ENCODE peak calls at places on chromosomes 5 and 9, in five cellular contexts. M is brain microvascular endothelial cell, K is cardiac muscle cell, Z is adrenal gland, P is uterus. T is an unnamed sample.

GRCh38 chr5:66561366-66561990 is 34.7 kb upstream of the MAST4 start:
- DNase-seq in P (no peak), K (no peak), Z (no peak), M (no peak), T (no peak)

GRCh38 chr9:20754556-20754955 is 70.5 kb downstream of the FOCAD start:
- DNase-seq in M (no peak), K (no peak), P (no peak), Z (no peak), T (no peak)

GRCh38 chr5:2997179-2997578 is 245.7 kb upstream of the IRX2 start:
- DNase-seq in K (peak), M (no peak), Z (no peak), P (no peak), T (no peak)

GRCh38 chr9:95383198-95383673 is 65.7 kb upstream of the FANCC start:
- DNase-seq in M (peak), K (no peak), P (no peak), Z (no peak), T (no peak)

GRCh38 chr5:110386782-110387181 is 339.7 kb downstream of the TMEM232 start:
- DNase-seq in K (no peak), Z (no peak), M (peak), P (no peak), T (no peak)

GRCh38 chr5:81817086-81817485 is 66.2 kb upstream of the SSBP2 start:
- DNase-seq in Z (no peak), P (no peak), M (no peak), K (no peak), T (no peak)

GRCh38 chr5:5141625-5142527 is 1.7 kb downstream of the ADAMTS16 start:
- DNase-seq in Z (peak), M (peak), P (peak), K (peak), T (no peak)

GRCh38 chr9:107548298-107549142 is 59.0 kb upstream of the KLF4 start:
- DNase-seq in P (peak), M (peak), Z (peak), K (no peak), T (no peak)

GRCh38 chr9:137305060-137305787 is 3.2 kb upstream of the NRARP start:
- DNase-seq in M (peak), P (peak), K (peak), Z (peak), T (peak)

GRCh38 chr9:116417464-116417863 is 263.9 kb downstream of the PAPPA start:
- DNase-seq in M (no peak), K (no peak), P (no peak), Z (no peak), T (no peak)

GRCh38 chr9:129355641-129356040 is 177.6 kb upstream of the IER5L start:
- DNase-seq in P (no peak), M (no peak), Z (no peak), K (no peak), T (no peak)

GRCh38 chr5:40879163-40879942 is 29.9 kb upstream of the C7 start:
- DNase-seq in M (no peak), K (peak), P (no peak), Z (no peak), T (no peak)
- TF ChIP-seq CTCF in M (peak), K (peak), P (peak), Z (peak), T (peak)

DNA sequence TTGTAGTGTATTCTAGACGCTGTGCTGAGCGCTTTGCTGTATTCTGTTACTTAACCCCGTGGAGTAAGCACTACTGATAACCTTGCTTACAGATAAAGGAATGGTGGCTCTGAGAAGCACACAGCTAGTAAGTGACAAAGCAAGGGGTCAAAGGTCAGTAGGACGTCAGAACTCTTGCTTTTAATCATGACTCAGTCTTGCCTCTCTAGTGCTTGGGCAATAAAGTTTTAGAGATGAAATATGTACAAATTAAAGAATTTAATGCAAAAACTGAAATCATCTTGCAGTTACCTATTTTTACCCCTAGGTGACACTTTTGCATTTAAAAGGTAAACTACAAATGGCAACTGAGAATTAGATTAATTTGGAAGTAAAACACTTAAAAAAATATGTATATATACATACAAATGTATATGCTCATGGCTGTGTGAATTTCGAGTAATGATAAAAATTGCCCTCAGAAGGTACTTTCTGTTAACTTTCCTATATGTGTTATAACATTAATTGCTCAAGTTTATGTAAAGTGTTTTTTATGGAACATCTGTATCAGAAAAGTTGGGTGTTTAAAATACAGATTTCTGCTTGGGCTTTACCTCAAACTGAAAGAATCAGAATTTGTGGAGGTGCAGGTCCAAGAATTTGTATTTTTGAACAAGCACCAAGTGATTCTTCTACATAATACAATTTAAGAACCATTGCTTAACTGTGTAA is 175.1 kb upstream of the DAB2 start:
- DNase-seq in K (peak), M (peak), P (no peak), Z (peak), T (no peak)
- TF ChIP-seq CTCF in K (peak), M (peak), P (peak), Z (peak), T (peak)

GRCh38 chr9:127417130-127418036 is 6.8 kb upstream of the ZNF79 start:
- DNase-seq in Z (no peak), P (no peak), K (no peak), M (no peak), T (no peak)

GRCh38 chr9:127415657-127416056 is 8.5 kb upstream of the ZNF79 start:
- DNase-seq in Z (no peak), K (no peak), P (no peak), M (no peak), T (no peak)

GRCh38 chr9:127419306-127419705 is 4.9 kb upstream of the ZNF79 start:
- DNase-seq in P (no peak), K (no peak), M (no peak), Z (no peak), T (no peak)

GRCh38 chr9:127415158-127415557 is 9.0 kb upstream of the ZNF79 start:
- DNase-seq in M (no peak), P (no peak), Z (no peak), K (no peak), T (no peak)

GRCh38 chr9:127418037-127418471 is 6.1 kb upstream of the ZNF79 start:
- DNase-seq in P (no peak), K (peak), Z (peak), M (no peak), T (no peak)
- TF ChIP-seq CTCF in P (no peak), K (no peak), Z (no peak), M (peak), T (peak)

GRCh38 chr9:101566904-101567724 is 27.7 kb downstream of the PPP3R2 start:
- DNase-seq in Z (peak), K (no peak), P (no peak), M (peak), T (no peak)
- TF ChIP-seq CTCF in Z (peak), K (peak), P (no peak), M (peak), T (peak)

GRCh38 chr5:144209421-144209820 is 38.7 kb downstream of the KCTD16 start:
- DNase-seq in Z (no peak), P (no peak), M (no peak), K (no peak), T (no peak)

GRCh38 chr5:144206136-144206535 is 35.5 kb downstream of the KCTD16 start:
- DNase-seq in M (no peak), K (no peak), P (no peak), Z (no peak), T (no peak)

GRCh38 chr5:144203750-144204596 is 33.3 kb downstream of the KCTD16 start:
- DNase-seq in P (peak), M (peak), Z (peak), K (peak), T (no peak)

GRCh38 chr5:144205141-144205551 is 34.5 kb downstream of the KCTD16 start:
- DNase-seq in P (peak), K (peak), Z (no peak), M (peak), T (peak)

GRCh38 chr5:144207875-144208444 is 37.3 kb downstream of the KCTD16 start:
- DNase-seq in Z (no peak), M (no peak), K (no peak), P (no peak), T (no peak)
- TF ChIP-seq CTCF in Z (no peak), M (no peak), K (no peak), P (no peak), T (no peak)

DNA sequence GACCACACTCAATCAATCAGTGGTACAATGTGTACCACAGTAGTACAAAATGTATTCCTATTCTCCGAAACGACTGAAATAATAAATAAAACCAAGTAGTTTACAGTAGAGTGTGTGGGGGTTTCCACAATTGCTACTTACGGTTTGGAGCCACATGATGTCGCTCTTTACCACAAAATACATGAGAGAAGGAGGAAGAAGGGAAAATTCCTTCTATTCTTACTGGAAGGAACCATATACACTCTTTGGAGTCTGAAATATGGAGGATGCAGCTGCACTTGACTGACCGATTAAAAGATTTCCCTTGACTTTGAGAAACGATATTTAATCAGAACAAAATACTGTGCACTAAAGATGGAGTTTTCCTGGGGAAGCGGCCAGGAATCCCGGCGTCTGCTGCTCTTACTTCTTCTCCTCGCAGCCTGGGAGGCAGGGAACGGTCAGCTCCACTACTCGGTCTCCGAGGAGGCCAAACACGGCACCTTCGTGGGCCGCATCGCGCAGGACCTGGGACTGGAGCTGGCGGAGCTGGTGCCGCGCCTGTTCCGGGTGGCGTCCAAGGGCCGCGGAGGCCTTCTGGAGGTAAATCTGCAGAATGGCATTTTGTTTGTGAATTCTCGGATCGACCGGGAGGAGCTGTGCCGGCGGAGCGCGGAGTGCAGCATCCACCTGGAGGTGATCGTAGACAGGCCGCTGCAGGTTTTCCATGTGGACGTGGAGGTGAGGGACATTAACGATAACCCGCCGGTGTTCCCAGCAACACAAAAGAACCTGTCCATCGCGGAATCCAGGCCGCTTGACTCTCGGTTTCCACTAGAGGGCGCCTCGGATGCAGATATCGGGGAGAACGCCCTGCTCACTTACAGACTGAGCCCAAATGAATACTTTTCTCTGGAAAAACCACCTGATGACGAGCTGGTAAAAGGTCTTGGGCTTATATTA is at the start of gene PCDHA4:
- DNase-seq in M (no peak), P (peak), K (peak), Z (no peak), T (peak)
- TF ChIP-seq CTCF in M (peak), P (peak), K (peak), Z (no peak), T (peak)

GRCh38 chr5:116288524-116288923 is 203.7 kb downstream of the COMMD10 start:
- DNase-seq in M (no peak), P (no peak), Z (no peak), K (no peak), T (no peak)

GRCh38 chr5:116291271-116291670 is 206.4 kb downstream of the COMMD10 start:
- DNase-seq in M (no peak), K (no peak), P (no peak), Z (no peak), T (no peak)

DNA sequence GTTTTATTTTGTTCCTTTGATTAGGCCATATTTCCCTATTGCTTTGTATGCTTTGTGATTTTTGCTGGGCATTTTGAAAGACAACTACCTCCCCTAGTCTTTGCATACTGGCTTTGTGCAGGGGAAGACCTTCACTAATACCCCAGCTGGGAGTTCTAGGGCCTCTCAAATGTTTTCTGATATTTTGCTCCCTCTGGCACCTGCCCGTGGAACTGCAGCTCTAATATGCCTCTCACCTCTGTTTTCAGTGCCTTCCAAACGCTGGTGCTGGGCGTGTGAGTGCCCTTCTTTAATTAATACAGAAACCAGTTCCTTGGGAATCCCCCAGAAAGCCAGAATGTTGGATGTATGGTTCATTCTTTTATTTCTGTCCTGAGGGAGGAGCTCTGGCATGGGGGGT is 204.5 kb downstream of the COMMD10 start:
- DNase-seq in P (no peak), K (no peak), M (no peak), Z (no peak), T (no peak)
- TF ChIP-seq CTCF in P (no peak), K (no peak), M (peak), Z (no peak), T (no peak)

GRCh38 chr9:16825364-16825763 is 45.1 kb downstream of the BNC2 start:
- DNase-seq in P (no peak), M (no peak), K (no peak), Z (no peak), T (no peak)

GRCh38 chr9:16825971-16826370 is 44.5 kb downstream of the BNC2 start:
- DNase-seq in M (peak), K (no peak), Z (no peak), P (no peak), T (no peak)

GRCh38 chr9:16821344-16821743 is 49.1 kb downstream of the BNC2 start:
- DNase-seq in M (no peak), Z (no peak), P (no peak), K (no peak), T (no peak)

GRCh38 chr9:16828335-16829281 is 41.9 kb downstream of the BNC2 start:
- DNase-seq in K (peak), Z (no peak), M (peak), P (peak), T (peak)

DNA sequence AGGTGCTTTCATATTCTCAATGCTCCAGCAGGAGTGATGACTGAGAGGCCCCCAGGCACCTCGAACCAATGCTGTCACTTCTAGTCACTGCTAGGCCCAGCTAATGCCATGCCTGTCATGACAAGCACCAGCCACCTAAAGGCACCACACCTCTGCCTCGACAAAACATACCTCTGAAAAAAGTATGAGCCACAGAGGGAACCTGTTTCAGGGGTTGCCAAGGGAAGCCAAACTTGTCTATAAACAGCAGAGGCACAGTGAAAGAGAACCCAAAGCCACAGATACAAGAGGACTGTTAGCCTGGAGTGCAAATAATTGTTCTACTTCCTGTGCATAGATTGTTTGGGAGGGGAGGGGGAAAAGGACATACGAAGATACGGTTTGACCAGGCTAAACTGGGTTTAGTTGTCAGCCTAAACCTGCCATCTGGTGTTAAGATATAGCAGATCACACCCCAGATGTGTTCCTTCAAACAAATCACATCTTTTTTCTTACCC is 45.9 kb downstream of the BNC2 start:
- DNase-seq in Z (no peak), M (peak), K (no peak), P (no peak), T (no peak)
- TF ChIP-seq CTCF in Z (no peak), M (no peak), K (no peak), P (no peak), T (peak)

DNA sequence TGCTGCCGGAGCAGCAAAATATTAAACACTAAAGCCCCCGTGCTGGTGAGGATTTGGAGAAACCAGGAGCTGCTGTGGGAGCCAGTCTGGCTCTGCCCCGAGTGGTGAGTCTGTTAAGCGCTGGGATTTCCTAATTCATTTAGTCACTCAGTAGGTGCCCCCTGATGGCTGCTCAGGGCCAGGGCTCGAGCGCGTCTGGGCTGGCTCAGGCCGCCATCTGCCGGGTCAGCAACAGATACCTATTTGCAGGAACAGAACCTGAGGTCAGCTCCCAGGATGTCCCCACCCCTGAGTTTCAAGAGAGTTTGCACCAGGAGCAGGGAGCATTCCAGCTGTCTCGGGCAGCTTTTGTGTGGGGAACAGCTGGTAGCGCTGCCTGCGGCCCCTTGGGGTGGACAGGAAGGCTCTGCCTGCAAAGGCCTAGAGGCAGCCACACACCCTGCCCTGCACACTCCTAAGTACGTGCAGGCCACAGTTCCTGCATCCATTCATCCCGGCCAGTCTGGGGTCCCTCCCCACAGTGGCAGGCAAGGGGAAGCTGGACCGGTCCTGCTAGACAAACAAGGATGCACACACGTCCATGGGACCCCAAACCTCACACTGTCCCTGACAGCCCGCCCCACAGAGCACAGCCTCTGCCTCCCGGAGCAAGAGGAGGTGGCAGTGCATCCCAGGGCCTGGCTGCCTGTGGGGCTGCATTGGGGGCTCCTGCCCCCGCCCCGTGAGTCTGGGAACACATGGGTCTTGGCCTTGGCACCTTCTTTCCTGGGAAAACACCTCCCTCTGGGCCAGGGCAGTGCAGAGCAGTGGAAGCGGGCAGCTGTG is 83.7 kb downstream of the ADAMTS2 start:
- DNase-seq in P (peak), M (no peak), K (peak), Z (no peak), T (peak)
- TF ChIP-seq CTCF in P (no peak), M (peak), K (peak), Z (no peak), T (peak)

GRCh38 chr9:88387733-88388202 is 476 bp upstream of the SPIN1 start:
- DNase-seq in K (peak), P (peak), M (peak), Z (peak), T (peak)

GRCh38 chr9:88390371-88390990 is 2.2 kb downstream of the SPIN1 start:
- DNase-seq in M (no peak), K (no peak), P (no peak), Z (no peak), T (no peak)

GRCh38 chr9:88388203-88388885 is at the start of gene SPIN1:
- DNase-seq in P (peak), K (peak), M (peak), Z (peak), T (peak)

GRCh38 chr9:88387035-88387732 is 1.1 kb upstream of the SPIN1 start:
- DNase-seq in M (peak), K (peak), Z (peak), P (peak), T (no peak)

DNA sequence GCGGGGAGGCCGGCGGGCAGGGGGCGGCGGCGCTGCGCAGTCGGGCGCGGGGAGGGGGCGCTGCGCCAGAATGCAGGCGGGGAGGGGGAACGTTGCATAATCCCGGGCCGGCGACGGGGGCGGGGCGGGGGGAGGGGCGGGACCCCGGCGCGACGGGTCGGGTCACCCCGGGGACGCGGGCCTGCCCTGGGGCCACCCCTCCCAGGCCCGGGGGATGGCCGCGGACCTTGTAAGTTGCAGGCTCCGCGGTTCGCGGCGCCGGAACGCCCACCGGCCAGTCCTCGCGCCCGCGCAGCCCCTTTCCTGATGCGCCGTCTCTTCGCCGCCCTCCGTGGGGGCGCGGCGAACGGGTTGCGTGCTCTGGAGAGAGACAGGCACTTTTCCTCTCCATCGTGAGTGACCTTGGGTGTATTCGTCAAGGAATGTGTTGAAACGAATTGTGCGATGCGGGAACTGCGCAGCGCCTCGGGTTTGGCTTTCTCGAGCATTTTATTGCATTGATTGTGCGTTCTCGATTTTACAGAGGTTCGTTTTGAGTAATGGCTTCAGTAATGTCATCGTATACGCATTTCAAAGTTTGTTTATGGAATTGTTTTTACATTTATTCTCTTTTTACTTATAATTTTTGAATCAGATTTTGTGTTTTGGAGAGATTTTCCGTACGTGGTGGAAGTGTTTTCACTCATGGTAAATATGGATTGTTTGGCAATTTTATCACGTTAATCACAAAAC is 808 bp downstream of the SPIN1 start:
- DNase-seq in P (peak), M (peak), Z (peak), K (peak), T (peak)
- TF ChIP-seq CTCF in P (no peak), M (no peak), Z (no peak), K (no peak), T (peak)

T was measured in type B pancreatic cell.